ENCODE peak calls at places on chromosomes 11 and 22, in nine cellular contexts. T is SK-N-SH; X is stimulated activated naive B cell treated with anti-CD40 and anti-IgM and Interleukin-4, amounts not matched to agents 10 μg/mL and 1 μg/mL and 100 μg/mL, for 72 hours; M is stimulated activated CD4-positive, alpha-beta T cell treated with anti-CD3 and anti-CD28 coated beads, Interleukin-2, amount 100 ng/mL, for 48 hours; H is GF-D8; W is A673; D is GM03348; V is HFF-Myc; Q is uterus. A is an unnamed sample.

GRCh38 chr22:18021431-18021830 is 2.9 kb downstream of the MICAL3 start:
- DNase-seq in T (no peak), X (no peak), M (no peak), H (no peak), W (no peak), D (no peak), V (no peak), Q (no peak), A (no peak)

GRCh38 chr22:50206599-50206998 is 5.8 kb downstream of the SELENOO start:
- DNase-seq in T (peak; percentile 87), X (no peak), M (no peak), H (no peak), W (peak; percentile 52), D (peak; percentile 67), V (peak; percentile 21), Q (no peak), A (no peak)

GRCh38 chr11:63682045-63682915 is 980 bp downstream of the RTN3 start:
- DNase-seq in T (peak; percentile 55), X (no peak), M (no peak), H (no peak), W (peak; percentile 68), D (peak; percentile 55), V (no peak), Q (peak; percentile 30), A (no peak)

GRCh38 chr11:17845431-17845881 is 110.9 kb downstream of the KCNC1 start:
- DNase-seq in T (no peak), X (no peak), M (no peak), H (no peak), W (no peak), D (peak; percentile 76), V (peak; percentile 41), Q (no peak), A (no peak)

GRCh38 chr11:112453601-112454577 is 193.2 kb upstream of the PLET1 start:
- DNase-seq in T (peak; percentile 51), X (no peak), M (peak; percentile 36), H (no peak), W (peak; percentile 57), D (peak; percentile 31), V (peak; percentile 11), Q (no peak), A (no peak)

GRCh38 chr11:70448983-70449567 is 50.7 kb downstream of the CTTN start:
- DNase-seq in T (no peak), X (no peak), M (no peak), H (no peak), W (peak; percentile 24), D (no peak), V (no peak), Q (no peak), A (no peak)

GRCh38 chr22:28882545-28882877 is 861 bp upstream of the ZNRF3 start:
- DNase-seq in T (peak; percentile 30), X (peak; percentile 4), M (no peak), H (peak; percentile 12), W (peak; percentile 55), D (peak; percentile 12), V (no peak), Q (no peak), A (no peak)

GRCh38 chr11:3834349-3835099 is 6.2 kb downstream of the RHOG start:
- DNase-seq in T (no peak), X (no peak), M (no peak), H (peak; percentile 62), W (no peak), D (no peak), V (no peak), Q (no peak), A (no peak)

GRCh38 chr11:132846080-132846479 is 686.2 kb downstream of the OPCML start:
- DNase-seq in T (no peak), X (no peak), M (no peak), H (no peak), W (no peak), D (no peak), V (no peak), Q (no peak), A (no peak)

GRCh38 chr11:92259861-92260260 is 35.2 kb downstream of the FAT3 start:
- DNase-seq in T (no peak), X (no peak), M (no peak), H (no peak), W (no peak), D (no peak), V (no peak), Q (no peak), A (no peak)

GRCh38 chr11:128324051-128324481 is 263.3 kb downstream of the ETS1 start:
- DNase-seq in T (no peak), X (no peak), M (no peak), H (no peak), W (no peak), D (no peak), V (no peak), Q (no peak), A (no peak)

GRCh38 chr11:2752204-2752772 is 52.5 kb upstream of the KCNQ1OT1 start:
- DNase-seq in T (no peak), X (no peak), M (no peak), H (no peak), W (no peak), D (no peak), V (no peak), Q (no peak), A (no peak)

GRCh38 chr22:19669570-19669969 is 44.7 kb upstream of the SEPTIN5 start:
- DNase-seq in T (no peak), X (no peak), M (no peak), H (no peak), W (no peak), D (no peak), V (no peak), Q (no peak), A (no peak)

GRCh38 chr11:19242184-19242932 is 1.6 kb upstream of the E2F8 start:
- DNase-seq in T (no peak), X (no peak), M (no peak), H (no peak), W (no peak), D (peak; percentile 49), V (no peak), Q (no peak), A (no peak)

GRCh38 chr22:48936391-48936790 is 891.3 kb downstream of the BRD1 start:
- DNase-seq in T (no peak), X (no peak), M (no peak), H (no peak), W (no peak), D (no peak), V (no peak), Q (no peak), A (no peak)

GRCh38 chr11:69238562-69239319 is 55.2 kb upstream of the MYEOV start:
- DNase-seq in T (no peak), X (no peak), M (peak; percentile 7), H (no peak), W (no peak), D (no peak), V (no peak), Q (no peak), A (no peak)

A was measured in KG1.